ENCODE peak calls at places on chromosomes 12 and 14, in five cellular contexts. One of them, this sample, is unnamed.

GRCh38 chr12:127984386-127985055 is 282.4 kb upstream of the TMEM132C start:
- DNase-seq in non-pigmented ciliary epithelial cell: peak
- DNase-seq in NCI-H1694: no peak
- DNase-seq in COR-L47: no peak
- DNase-seq in IMR-90: no peak
- DNase-seq in this sample: no peak

GRCh38 chr12:22631863-22632463 is 7.0 kb downstream of the ETNK1 start:
- DNase-seq in COR-L47: no peak
- DNase-seq in IMR-90: peak
- DNase-seq in NCI-H1694: peak
- DNase-seq in non-pigmented ciliary epithelial cell: no peak
- DNase-seq in this sample: no peak

GRCh38 chr12:105679982-105680381 is 349.5 kb downstream of the C12orf75 start:
- DNase-seq in non-pigmented ciliary epithelial cell: no peak
- DNase-seq in COR-L47: no peak
- DNase-seq in IMR-90: no peak
- DNase-seq in NCI-H1694: no peak
- DNase-seq in this sample: no peak

GRCh38 chr12:75870878-75871277 is 160.7 kb downstream of the PHLDA1 start:
- DNase-seq in COR-L47: no peak
- DNase-seq in IMR-90: peak
- DNase-seq in non-pigmented ciliary epithelial cell: no peak
- DNase-seq in NCI-H1694: no peak
- DNase-seq in this sample: no peak

GRCh38 chr12:13001725-13002040 is 1.6 kb upstream of the HEBP1 start:
- DNase-seq in IMR-90: no peak
- DNase-seq in COR-L47: no peak
- DNase-seq in NCI-H1694: no peak
- DNase-seq in non-pigmented ciliary epithelial cell: no peak
- DNase-seq in this sample: no peak

GRCh38 chr12:22229652-22230279 is 104.7 kb downstream of the ST8SIA1 start:
- DNase-seq in non-pigmented ciliary epithelial cell: no peak
- DNase-seq in COR-L47: no peak
- DNase-seq in NCI-H1694: no peak
- DNase-seq in IMR-90: peak
- DNase-seq in this sample: no peak

GRCh38 chr12:124599074-124599999 is 31.9 kb upstream of the NCOR2 start:
- DNase-seq in non-pigmented ciliary epithelial cell: no peak
- DNase-seq in NCI-H1694: no peak
- DNase-seq in COR-L47: no peak
- DNase-seq in IMR-90: peak
- DNase-seq in this sample: no peak

GRCh38 chr14:74429221-74429691 is 3.2 kb upstream of the SYNDIG1L start:
- DNase-seq in IMR-90: no peak
- DNase-seq in non-pigmented ciliary epithelial cell: no peak
- DNase-seq in COR-L47: no peak
- DNase-seq in NCI-H1694: no peak
- DNase-seq in this sample: no peak

GRCh38 chr12:11958216-11959091 is 112.3 kb upstream of the BCL2L14 start:
- DNase-seq in NCI-H1694: no peak
- DNase-seq in COR-L47: no peak
- DNase-seq in non-pigmented ciliary epithelial cell: peak
- DNase-seq in IMR-90: peak
- DNase-seq in this sample: peak

GRCh38 chr12:40942326-40942725 is 245.8 kb upstream of the PDZRN4 start:
- DNase-seq in NCI-H1694: no peak
- DNase-seq in COR-L47: no peak
- DNase-seq in non-pigmented ciliary epithelial cell: no peak
- DNase-seq in IMR-90: peak
- DNase-seq in this sample: no peak

GRCh38 chr14:98593361-98593761 is 678.6 kb downstream of the BCL11B start:
- DNase-seq in IMR-90: no peak
- DNase-seq in NCI-H1694: no peak
- DNase-seq in non-pigmented ciliary epithelial cell: no peak
- DNase-seq in COR-L47: no peak
- DNase-seq in this sample: no peak

GRCh38 chr12:122946690-122947271 is 19.5 kb downstream of the ABCB9 start:
- DNase-seq in NCI-H1694: no peak
- DNase-seq in COR-L47: no peak
- DNase-seq in non-pigmented ciliary epithelial cell: peak
- DNase-seq in IMR-90: peak
- DNase-seq in this sample: peak

GRCh38 chr12:45259732-45260480 is 44.0 kb downstream of the ANO6 start:
- DNase-seq in COR-L47: no peak
- DNase-seq in NCI-H1694: no peak
- DNase-seq in non-pigmented ciliary epithelial cell: no peak
- DNase-seq in IMR-90: peak
- DNase-seq in this sample: no peak

GRCh38 chr12:57695770-57696432 is 2.0 kb downstream of the OS9 start:
- DNase-seq in IMR-90: no peak
- DNase-seq in NCI-H1694: no peak
- DNase-seq in non-pigmented ciliary epithelial cell: no peak
- DNase-seq in COR-L47: no peak
- DNase-seq in this sample: no peak

GRCh38 chr12:93805736-93806141 is 128.6 kb downstream of the CRADD start:
- DNase-seq in IMR-90: no peak
- DNase-seq in NCI-H1694: no peak
- DNase-seq in non-pigmented ciliary epithelial cell: no peak
- DNase-seq in COR-L47: no peak
- DNase-seq in this sample: no peak

GRCh38 chr14:55398679-55399078 is 13.0 kb downstream of the ATG14 start:
- DNase-seq in IMR-90: peak
- DNase-seq in COR-L47: no peak
- DNase-seq in NCI-H1694: no peak
- DNase-seq in non-pigmented ciliary epithelial cell: peak
- DNase-seq in this sample: no peak

GRCh38 chr12:83092101-83092500 is 405.4 kb downstream of the TMTC2 start:
- DNase-seq in non-pigmented ciliary epithelial cell: no peak
- DNase-seq in NCI-H1694: no peak
- DNase-seq in COR-L47: no peak
- DNase-seq in IMR-90: no peak
- DNase-seq in this sample: no peak

GRCh38 chr14:95025218-95025617 is 132.1 kb downstream of the DICER1 start:
- DNase-seq in IMR-90: no peak
- DNase-seq in COR-L47: no peak
- DNase-seq in non-pigmented ciliary epithelial cell: no peak
- DNase-seq in NCI-H1694: no peak
- DNase-seq in this sample: no peak

GRCh38 chr14:26132061-26132460 is 465.8 kb downstream of the NOVA1 start:
- DNase-seq in non-pigmented ciliary epithelial cell: no peak
- DNase-seq in NCI-H1694: no peak
- DNase-seq in IMR-90: no peak
- DNase-seq in COR-L47: no peak
- DNase-seq in this sample: no peak

GRCh38 chr14:36857842-36858445 is 196.3 kb downstream of the PAX9 start:
- DNase-seq in IMR-90: no peak
- DNase-seq in NCI-H1694: no peak
- DNase-seq in non-pigmented ciliary epithelial cell: no peak
- DNase-seq in COR-L47: no peak
- DNase-seq in this sample: no peak

GRCh38 chr14:60217713-60218112 is 31.3 kb upstream of the PPM1A start:
- DNase-seq in IMR-90: no peak
- DNase-seq in COR-L47: no peak
- DNase-seq in non-pigmented ciliary epithelial cell: no peak
- DNase-seq in NCI-H1694: no peak
- DNase-seq in this sample: no peak

GRCh38 chr14:76958975-76959710 is 69.4 kb downstream of the IRF2BPL start:
- DNase-seq in NCI-H1694: no peak
- DNase-seq in COR-L47: no peak
- DNase-seq in non-pigmented ciliary epithelial cell: no peak
- DNase-seq in IMR-90: peak
- DNase-seq in this sample: peak

GRCh38 chr12:32893008-32893407 is 3.6 kb downstream of the PKP2 start:
- DNase-seq in non-pigmented ciliary epithelial cell: no peak
- DNase-seq in NCI-H1694: no peak
- DNase-seq in COR-L47: no peak
- DNase-seq in IMR-90: no peak
- DNase-seq in this sample: no peak

GRCh38 chr12:43336962-43337555 is 214.9 kb downstream of the ADAMTS20 start:
- DNase-seq in COR-L47: no peak
- DNase-seq in non-pigmented ciliary epithelial cell: no peak
- DNase-seq in NCI-H1694: no peak
- DNase-seq in IMR-90: peak
- DNase-seq in this sample: peak

GRCh38 chr12:22312336-22312735 is 22.2 kb downstream of the ST8SIA1 start:
- DNase-seq in non-pigmented ciliary epithelial cell: no peak
- DNase-seq in IMR-90: peak
- DNase-seq in NCI-H1694: no peak
- DNase-seq in COR-L47: no peak
- DNase-seq in this sample: no peak

GRCh38 chr14:104898870-104899510 is 25.7 kb upstream of the PLD4 start:
- DNase-seq in COR-L47: no peak
- DNase-seq in IMR-90: no peak
- DNase-seq in non-pigmented ciliary epithelial cell: no peak
- DNase-seq in NCI-H1694: no peak
- DNase-seq in this sample: no peak

GRCh38 chr12:112961074-112961473 is 17.2 kb upstream of the OAS2 start:
- DNase-seq in non-pigmented ciliary epithelial cell: no peak
- DNase-seq in IMR-90: no peak
- DNase-seq in COR-L47: no peak
- DNase-seq in NCI-H1694: no peak
- DNase-seq in this sample: no peak

GRCh38 chr14:58941666-58942065 is 246.8 kb upstream of the DAAM1 start:
- DNase-seq in non-pigmented ciliary epithelial cell: no peak
- DNase-seq in COR-L47: no peak
- DNase-seq in NCI-H1694: no peak
- DNase-seq in IMR-90: peak
- DNase-seq in this sample: no peak

This sample was measured in GM13976.